ENCODE peak calls at places on chromosomes 5 and 9, in ten cellular contexts. One of them, this sample, is unnamed. For H3K4me1, the result is how much of the 10 kb centered on the place peaks cover.

GRCh38 chr9:121242955-121243346 is 25.0 kb upstream of the GSN start:
- DNase-seq in right atrium auricular region: no peak
- DNase-seq in lung: no peak
- DNase-seq in adrenal gland: no peak
- DNase-seq in kidney: no peak
- DNase-seq in colonic mucosa: no peak
- DNase-seq in CD4-positive, CD25-positive, alpha-beta regulatory T cell: no peak
- DNase-seq in MM.1S: no peak
- DNase-seq in Karpas-422: no peak
- DNase-seq in tibial artery: no peak
- DNase-seq in this sample: no peak

GRCh38 chr5:138985683-138986082 is 110.5 kb upstream of the LRRTM2 start:
- DNase-seq in colonic mucosa: no peak
- DNase-seq in tibial artery: no peak
- DNase-seq in CD4-positive, CD25-positive, alpha-beta regulatory T cell: no peak
- DNase-seq in MM.1S: no peak
- DNase-seq in Karpas-422: no peak
- DNase-seq in right atrium auricular region: peak
- DNase-seq in adrenal gland: no peak
- DNase-seq in kidney: no peak
- DNase-seq in lung: no peak
- DNase-seq in this sample: peak

GRCh38 chr5:134649163-134649916 is 755 bp downstream of the SEC24A start:
- DNase-seq in kidney: peak
- DNase-seq in adrenal gland: no peak
- DNase-seq in CD4-positive, CD25-positive, alpha-beta regulatory T cell: no peak
- DNase-seq in MM.1S: peak
- DNase-seq in colonic mucosa: peak
- DNase-seq in tibial artery: peak
- DNase-seq in lung: no peak
- DNase-seq in Karpas-422: no peak
- DNase-seq in right atrium auricular region: no peak
- DNase-seq in this sample: no peak

GRCh38 chr5:147819371-147819770 is 12.1 kb downstream of the SPINK1 start:
- DNase-seq in colonic mucosa: no peak
- DNase-seq in adrenal gland: no peak
- DNase-seq in tibial artery: no peak
- DNase-seq in right atrium auricular region: no peak
- DNase-seq in CD4-positive, CD25-positive, alpha-beta regulatory T cell: no peak
- DNase-seq in MM.1S: no peak
- DNase-seq in kidney: no peak
- DNase-seq in Karpas-422: no peak
- DNase-seq in lung: no peak
- DNase-seq in this sample: no peak

GRCh38 chr9:96494215-96494800 is 44.3 kb downstream of the HABP4 start:
- DNase-seq in CD4-positive, CD25-positive, alpha-beta regulatory T cell: no peak
- DNase-seq in right atrium auricular region: no peak
- DNase-seq in Karpas-422: no peak
- DNase-seq in adrenal gland: no peak
- DNase-seq in tibial artery: no peak
- DNase-seq in colonic mucosa: no peak
- DNase-seq in lung: no peak
- DNase-seq in MM.1S: no peak
- DNase-seq in kidney: no peak
- DNase-seq in this sample: no peak

GRCh38 chr5:67095346-67095871 is 101.2 kb downstream of the CD180 start:
- DNase-seq in lung: peak
- DNase-seq in colonic mucosa: peak
- DNase-seq in adrenal gland: peak
- DNase-seq in MM.1S: no peak
- DNase-seq in kidney: peak
- DNase-seq in CD4-positive, CD25-positive, alpha-beta regulatory T cell: no peak
- DNase-seq in Karpas-422: no peak
- DNase-seq in tibial artery: peak
- DNase-seq in right atrium auricular region: peak
- DNase-seq in this sample: no peak

GRCh38 chr5:88688242-88688959 is 194.6 kb downstream of the MEF2C start:
- DNase-seq in kidney: no peak
- DNase-seq in Karpas-422: no peak
- DNase-seq in tibial artery: no peak
- DNase-seq in colonic mucosa: no peak
- DNase-seq in right atrium auricular region: no peak
- DNase-seq in MM.1S: no peak
- DNase-seq in CD4-positive, CD25-positive, alpha-beta regulatory T cell: no peak
- DNase-seq in adrenal gland: no peak
- DNase-seq in lung: no peak
- DNase-seq in this sample: no peak

GRCh38 chr9:121991305-121991661 is 101.8 kb downstream of the TTLL11 start:
- DNase-seq in CD4-positive, CD25-positive, alpha-beta regulatory T cell: no peak
- DNase-seq in tibial artery: no peak
- DNase-seq in colonic mucosa: no peak
- DNase-seq in right atrium auricular region: no peak
- DNase-seq in Karpas-422: no peak
- DNase-seq in kidney: no peak
- DNase-seq in adrenal gland: no peak
- DNase-seq in MM.1S: no peak
- DNase-seq in lung: no peak
- DNase-seq in this sample: no peak

GRCh38 chr9:20722221-20722620 is 38.2 kb downstream of the FOCAD start:
- DNase-seq in Karpas-422: no peak
- DNase-seq in kidney: no peak
- DNase-seq in tibial artery: no peak
- DNase-seq in lung: no peak
- DNase-seq in adrenal gland: no peak
- DNase-seq in MM.1S: no peak
- DNase-seq in right atrium auricular region: no peak
- DNase-seq in CD4-positive, CD25-positive, alpha-beta regulatory T cell: no peak
- DNase-seq in colonic mucosa: no peak
- DNase-seq in this sample: no peak

GRCh38 chr9:20729545-20729944 is 45.5 kb downstream of the FOCAD start:
- DNase-seq in Karpas-422: no peak
- DNase-seq in colonic mucosa: no peak
- DNase-seq in tibial artery: no peak
- DNase-seq in right atrium auricular region: no peak
- DNase-seq in adrenal gland: no peak
- DNase-seq in lung: no peak
- DNase-seq in MM.1S: no peak
- DNase-seq in CD4-positive, CD25-positive, alpha-beta regulatory T cell: no peak
- DNase-seq in kidney: no peak
- DNase-seq in this sample: no peak

GRCh38 chr9:20725675-20726074 is 41.6 kb downstream of the FOCAD start:
- DNase-seq in kidney: no peak
- DNase-seq in lung: no peak
- DNase-seq in tibial artery: no peak
- DNase-seq in right atrium auricular region: no peak
- DNase-seq in MM.1S: no peak
- DNase-seq in CD4-positive, CD25-positive, alpha-beta regulatory T cell: no peak
- DNase-seq in colonic mucosa: no peak
- DNase-seq in Karpas-422: no peak
- DNase-seq in adrenal gland: no peak
- DNase-seq in this sample: no peak

GRCh38 chr9:20728493-20729220 is 44.6 kb downstream of the FOCAD start:
- DNase-seq in CD4-positive, CD25-positive, alpha-beta regulatory T cell: no peak
- DNase-seq in colonic mucosa: peak
- DNase-seq in adrenal gland: no peak
- DNase-seq in tibial artery: no peak
- DNase-seq in kidney: no peak
- DNase-seq in Karpas-422: no peak
- DNase-seq in lung: no peak
- DNase-seq in MM.1S: no peak
- DNase-seq in right atrium auricular region: no peak
- DNase-seq in this sample: no peak

DNA sequence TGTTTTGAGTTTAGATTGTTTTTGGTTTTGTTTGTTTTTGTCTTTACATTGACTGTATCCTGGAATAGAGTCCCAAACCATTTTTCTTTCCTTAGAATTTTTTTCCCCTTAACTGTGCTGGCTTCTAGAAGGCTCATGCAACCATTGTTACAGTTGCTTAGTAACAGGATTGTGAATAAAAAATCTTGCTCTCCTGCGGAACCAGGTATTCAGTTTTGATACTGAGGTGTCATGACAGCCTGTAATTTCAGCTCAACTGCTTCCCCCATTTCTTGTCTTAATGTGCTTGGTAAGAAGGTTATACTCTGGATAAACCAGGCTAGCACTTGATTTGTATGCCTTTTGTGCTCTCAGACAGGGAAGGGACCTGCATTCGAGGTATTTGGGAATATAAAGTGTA is 42.1 kb downstream of the FOCAD start:
- DNase-seq in MM.1S: no peak
- DNase-seq in adrenal gland: no peak
- DNase-seq in kidney: no peak
- DNase-seq in CD4-positive, CD25-positive, alpha-beta regulatory T cell: no peak
- DNase-seq in right atrium auricular region: no peak
- DNase-seq in Karpas-422: no peak
- DNase-seq in colonic mucosa: no peak
- DNase-seq in lung: no peak
- DNase-seq in tibial artery: no peak
- DNase-seq in this sample: no peak
- H3K4me1 ChIP-seq in MM.1S: under half
- H3K4me1 ChIP-seq in adrenal gland: under half
- H3K4me1 ChIP-seq in kidney: under half
- H3K4me1 ChIP-seq in CD4-positive, CD25-positive, alpha-beta regulatory T cell: under half
- H3K4me1 ChIP-seq in right atrium auricular region: under half
- H3K4me1 ChIP-seq in Karpas-422: under half
- H3K4me1 ChIP-seq in colonic mucosa: under half
- H3K4me1 ChIP-seq in lung: under half
- H3K4me1 ChIP-seq in tibial artery: under half
- H3K4me1 ChIP-seq in this sample: under half

GRCh38 chr5:171310816-171311697 is 2.0 kb downstream of the TLX3 start:
- DNase-seq in lung: no peak
- DNase-seq in Karpas-422: no peak
- DNase-seq in adrenal gland: no peak
- DNase-seq in colonic mucosa: no peak
- DNase-seq in CD4-positive, CD25-positive, alpha-beta regulatory T cell: no peak
- DNase-seq in MM.1S: no peak
- DNase-seq in kidney: peak
- DNase-seq in right atrium auricular region: no peak
- DNase-seq in tibial artery: no peak
- DNase-seq in this sample: no peak
- H3K4me1 ChIP-seq in lung: under half
- H3K4me1 ChIP-seq in Karpas-422: under half
- H3K4me1 ChIP-seq in adrenal gland: under half
- H3K4me1 ChIP-seq in colonic mucosa: under half
- H3K4me1 ChIP-seq in CD4-positive, CD25-positive, alpha-beta regulatory T cell: under half
- H3K4me1 ChIP-seq in MM.1S: under half
- H3K4me1 ChIP-seq in kidney: under half
- H3K4me1 ChIP-seq in right atrium auricular region: half or more
- H3K4me1 ChIP-seq in tibial artery: half or more
- H3K4me1 ChIP-seq in this sample: under half

DNA sequence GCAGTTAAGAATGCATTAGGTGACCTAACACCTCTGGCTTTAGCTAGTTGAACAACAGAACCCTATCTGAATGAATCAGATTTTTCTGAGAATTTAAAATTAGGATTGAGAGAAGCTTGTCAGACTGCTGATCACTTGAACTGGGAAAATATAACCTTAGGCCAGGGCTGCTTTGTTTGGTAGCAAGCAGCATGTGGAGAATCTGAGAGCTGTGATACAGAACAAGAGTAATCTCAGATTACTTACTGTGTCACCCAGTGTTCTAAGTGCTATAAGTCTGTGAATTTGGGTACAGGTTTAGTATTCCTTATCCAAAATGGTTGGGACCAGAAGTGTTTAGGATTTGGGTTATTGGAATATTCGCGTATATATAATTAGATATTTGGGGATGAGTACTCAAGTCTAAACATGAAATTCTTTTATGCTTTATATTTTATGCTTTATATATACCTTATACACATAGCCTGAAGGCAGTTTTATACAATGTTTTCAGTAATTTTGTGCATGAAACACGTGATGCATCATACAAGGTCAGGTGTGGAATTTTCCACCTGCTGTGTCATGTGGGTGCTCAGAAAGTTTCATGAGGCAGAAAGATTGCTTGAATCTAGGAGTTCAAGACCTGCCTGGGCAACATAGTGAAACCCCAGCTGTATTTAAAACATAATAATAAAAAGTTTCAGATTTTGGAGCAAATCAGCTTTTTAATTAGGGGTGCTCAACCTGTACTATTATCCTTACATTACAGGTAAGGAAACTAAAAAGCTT is 8.3 kb upstream of the CHD1 start:
- DNase-seq in adrenal gland: no peak
- DNase-seq in CD4-positive, CD25-positive, alpha-beta regulatory T cell: no peak
- DNase-seq in tibial artery: no peak
- DNase-seq in colonic mucosa: no peak
- DNase-seq in right atrium auricular region: no peak
- DNase-seq in Karpas-422: no peak
- DNase-seq in kidney: no peak
- DNase-seq in MM.1S: no peak
- DNase-seq in lung: no peak
- DNase-seq in this sample: no peak
- H3K4me1 ChIP-seq in adrenal gland: under half
- H3K4me1 ChIP-seq in CD4-positive, CD25-positive, alpha-beta regulatory T cell: under half
- H3K4me1 ChIP-seq in tibial artery: half or more
- H3K4me1 ChIP-seq in colonic mucosa: under half
- H3K4me1 ChIP-seq in right atrium auricular region: half or more
- H3K4me1 ChIP-seq in Karpas-422: under half
- H3K4me1 ChIP-seq in kidney: under half
- H3K4me1 ChIP-seq in MM.1S: under half
- H3K4me1 ChIP-seq in lung: under half
- H3K4me1 ChIP-seq in this sample: under half

GRCh38 chr9:27468450-27469110 is 55.5 kb upstream of the IFNK start:
- DNase-seq in kidney: no peak
- DNase-seq in MM.1S: no peak
- DNase-seq in CD4-positive, CD25-positive, alpha-beta regulatory T cell: no peak
- DNase-seq in right atrium auricular region: no peak
- DNase-seq in Karpas-422: no peak
- DNase-seq in tibial artery: no peak
- DNase-seq in adrenal gland: no peak
- DNase-seq in colonic mucosa: no peak
- DNase-seq in lung: no peak
- DNase-seq in this sample: no peak

GRCh38 chr9:27467486-27467885 is 56.6 kb upstream of the IFNK start:
- DNase-seq in Karpas-422: no peak
- DNase-seq in CD4-positive, CD25-positive, alpha-beta regulatory T cell: no peak
- DNase-seq in tibial artery: no peak
- DNase-seq in right atrium auricular region: no peak
- DNase-seq in MM.1S: no peak
- DNase-seq in kidney: no peak
- DNase-seq in colonic mucosa: no peak
- DNase-seq in lung: no peak
- DNase-seq in adrenal gland: no peak
- DNase-seq in this sample: peak

GRCh38 chr9:27468000-27468399 is 56.1 kb upstream of the IFNK start:
- DNase-seq in lung: no peak
- DNase-seq in tibial artery: no peak
- DNase-seq in kidney: no peak
- DNase-seq in CD4-positive, CD25-positive, alpha-beta regulatory T cell: no peak
- DNase-seq in Karpas-422: no peak
- DNase-seq in colonic mucosa: no peak
- DNase-seq in MM.1S: no peak
- DNase-seq in right atrium auricular region: no peak
- DNase-seq in adrenal gland: no peak
- DNase-seq in this sample: no peak

GRCh38 chr9:27470291-27470805 is 53.7 kb upstream of the IFNK start:
- DNase-seq in CD4-positive, CD25-positive, alpha-beta regulatory T cell: no peak
- DNase-seq in MM.1S: no peak
- DNase-seq in colonic mucosa: no peak
- DNase-seq in adrenal gland: no peak
- DNase-seq in kidney: no peak
- DNase-seq in tibial artery: no peak
- DNase-seq in right atrium auricular region: no peak
- DNase-seq in lung: no peak
- DNase-seq in Karpas-422: no peak
- DNase-seq in this sample: no peak

DNA sequence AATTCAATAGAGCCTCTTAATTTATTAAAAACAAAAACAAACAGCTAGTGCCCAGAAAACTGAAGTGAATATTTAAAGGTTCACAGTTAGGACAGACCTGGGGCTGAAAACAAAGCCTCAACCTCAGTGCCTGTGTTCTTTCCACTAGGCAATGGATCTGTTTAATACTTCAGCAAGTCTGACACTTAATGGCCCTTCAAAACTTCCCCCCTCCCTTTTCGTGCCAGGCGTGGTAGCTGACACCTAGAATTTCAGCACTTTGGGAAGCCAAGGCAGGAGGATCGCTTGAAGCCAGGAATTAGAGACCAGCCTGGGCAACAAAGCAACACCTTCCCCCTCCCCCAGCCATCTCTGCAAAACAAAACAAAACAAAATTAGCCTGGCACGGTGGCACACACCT is 54.5 kb upstream of the IFNK start:
- DNase-seq in right atrium auricular region: no peak
- DNase-seq in adrenal gland: no peak
- DNase-seq in tibial artery: no peak
- DNase-seq in Karpas-422: no peak
- DNase-seq in colonic mucosa: no peak
- DNase-seq in lung: no peak
- DNase-seq in MM.1S: no peak
- DNase-seq in kidney: no peak
- DNase-seq in CD4-positive, CD25-positive, alpha-beta regulatory T cell: no peak
- DNase-seq in this sample: no peak
- H3K4me1 ChIP-seq in right atrium auricular region: under half
- H3K4me1 ChIP-seq in adrenal gland: under half
- H3K4me1 ChIP-seq in tibial artery: under half
- H3K4me1 ChIP-seq in Karpas-422: under half
- H3K4me1 ChIP-seq in colonic mucosa: under half
- H3K4me1 ChIP-seq in lung: under half
- H3K4me1 ChIP-seq in MM.1S: under half
- H3K4me1 ChIP-seq in kidney: under half
- H3K4me1 ChIP-seq in CD4-positive, CD25-positive, alpha-beta regulatory T cell: under half
- H3K4me1 ChIP-seq in this sample: under half